ENCODE peak calls at places on chromosomes 12 and 14, in five cellular contexts. Y is lower lobe of right lung, S is left lung, Q is IMR-90, A is breast epithelium. E is an unnamed sample.

GRCh38 chr12:69096669-69097364 is 142.6 kb upstream of the CPSF6 start:
- DNase-seq in S (no peak), A (no peak), Y (no peak), Q (no peak), E (no peak)

GRCh38 chr12:17992002-17992656 is 97.9 kb downstream of the RERGL start:
- DNase-seq in S (no peak), Y (no peak), Q (peak; percentile 7), A (no peak), E (no peak)

GRCh38 chr12:10940389-10940788 is 1.3 kb upstream of the TAS2R14 start:
- DNase-seq in Y (no peak), A (no peak), Q (peak; percentile 87), S (no peak), E (no peak)

GRCh38 chr14:24232645-24233537 is at the start of gene GMPR2:
- DNase-seq in Y (no peak), S (no peak), A (no peak), Q (no peak), E (no peak)

GRCh38 chr14:42633504-42634095 is 1026.9 kb downstream of the LRFN5 start:
- DNase-seq in A (no peak), Y (no peak), S (no peak), Q (no peak), E (no peak)

GRCh38 chr14:95495093-95495492 is 21.4 kb downstream of the SYNE3 start:
- DNase-seq in S (peak; percentile 23), A (no peak), Y (no peak), Q (no peak), E (peak; percentile 4)

GRCh38 chr14:81273961-81274360 is 53.2 kb upstream of the GTF2A1 start:
- DNase-seq in Y (no peak), Q (no peak), S (no peak), A (no peak), E (no peak)

GRCh38 chr12:8948711-8949524 is 527 bp downstream of the M6PR start:
- DNase-seq in Y (no peak), S (no peak), A (no peak), Q (peak; percentile 40), E (no peak)

GRCh38 chr12:55670213-55670730 is 33.6 kb downstream of the OR10P1 start:
- DNase-seq in S (no peak), Y (no peak), A (no peak), Q (no peak), E (no peak)

GRCh38 chr12:25005376-25005775 is 56.5 kb upstream of the BCAT1 start:
- DNase-seq in Y (no peak), A (no peak), S (no peak), Q (no peak), E (no peak)

GRCh38 chr12:118063567-118064391 is 2.8 kb upstream of the WSB2 start:
- DNase-seq in Q (peak; percentile 52), Y (no peak), S (no peak), A (no peak), E (no peak)

GRCh38 chr14:100711117-100711462 is 15.6 kb upstream of the DLK1 start:
- DNase-seq in A (no peak), S (no peak), Y (no peak), Q (no peak), E (no peak)

GRCh38 chr12:110135806-110136205 is 11.6 kb downstream of the IFT81 start:
- DNase-seq in A (no peak), Y (no peak), Q (peak; percentile 44), S (no peak), E (no peak)

GRCh38 chr12:93790472-93791152 is 113.4 kb downstream of the CRADD start:
- DNase-seq in S (no peak), Y (no peak), Q (peak; percentile 89), A (no peak), E (no peak)

GRCh38 chr14:22850944-22851790 is 14.8 kb downstream of the MMP14 start:
- DNase-seq in A (peak; percentile 78), S (no peak), Q (peak; percentile 98), Y (peak; percentile 73), E (peak; percentile 98)

GRCh38 chr12:16421806-16422205 is 74.4 kb downstream of the MGST1 start:
- DNase-seq in Q (peak; percentile 38), A (no peak), S (no peak), Y (no peak), E (no peak)

GRCh38 chr14:97456958-97457357 is 659.8 kb downstream of the VRK1 start:
- DNase-seq in Q (no peak), A (no peak), S (no peak), Y (no peak), E (no peak)

GRCh38 chr14:26925876-26926584 is 328.2 kb upstream of the NOVA1 start:
- DNase-seq in S (peak; percentile 59), A (no peak), Q (no peak), Y (peak; percentile 56), E (no peak)

GRCh38 chr12:5428332-5429221 is 3.3 kb upstream of the NTF3 start:
- DNase-seq in Q (peak; percentile 75), A (no peak), Y (no peak), S (no peak), E (no peak)

GRCh38 chr14:63039800-63040380 is 5.4 kb downstream of the KCNH5 start:
- DNase-seq in A (no peak), Q (peak; percentile 84), Y (no peak), S (no peak), E (no peak)

GRCh38 chr14:89956294-89957009 is 725 bp downstream of the TDP1 start:
- DNase-seq in A (peak; percentile 60), Y (peak; percentile 71), S (peak; percentile 85), Q (peak; percentile 94), E (peak; percentile 63)

GRCh38 chr12:104680506-104680905 is 223.8 kb downstream of the CHST11 start:
- DNase-seq in S (no peak), A (no peak), Y (no peak), Q (no peak), E (no peak)

GRCh38 chr12:105927553-105927952 is 211.2 kb downstream of the NUAK1 start:
- DNase-seq in A (no peak), Y (no peak), Q (no peak), S (no peak), E (no peak)

GRCh38 chr12:73057428-73057827 is 785.3 kb downstream of the TRHDE start:
- DNase-seq in A (no peak), Q (no peak), S (no peak), Y (no peak), E (no peak)

GRCh38 chr14:79587875-79588274 is 623.4 kb downstream of the DIO2 start:
- DNase-seq in S (no peak), A (no peak), Y (no peak), Q (no peak), E (no peak)

GRCh38 chr12:71456316-71456715 is 16.7 kb downstream of the LGR5 start:
- DNase-seq in Q (no peak), A (no peak), Y (no peak), S (no peak), E (no peak)

GRCh38 chr12:53696285-53696654 is 20.4 kb upstream of the ATP5MC2 start:
- DNase-seq in Q (peak; percentile 85), Y (peak; percentile 57), A (peak; percentile 69), S (no peak), E (peak; percentile 62)

GRCh38 chr14:68284834-68285233 is 465.3 kb downstream of the RAD51B start:
- DNase-seq in S (no peak), Y (no peak), A (no peak), Q (no peak), E (peak; percentile 62)

GRCh38 chr14:68285421-68286179 is 466.0 kb downstream of the RAD51B start:
- DNase-seq in Q (no peak), Y (peak; percentile 44), S (no peak), A (no peak), E (no peak)

GRCh38 chr14:68284333-68284732 is 464.8 kb downstream of the RAD51B start:
- DNase-seq in A (no peak), Q (no peak), S (no peak), Y (no peak), E (no peak)

GRCh38 chr14:68282479-68283377 is 463.1 kb downstream of the RAD51B start:
- DNase-seq in Y (no peak), Q (no peak), A (no peak), S (no peak), E (no peak)

GRCh38 chr14:68283378-68284123 is 464.0 kb downstream of the RAD51B start:
- DNase-seq in Q (no peak), A (no peak), Y (peak; percentile 51), S (peak; percentile 72), E (peak; percentile 70)
- H3K4me1 ChIP-seq in Q (peaks cover 3% of the 10 kb centered on the region), A (no peaks in the 10 kb centered on the region), Y (peaks cover 45% of the 10 kb centered on the region), S (peaks cover 16% of the 10 kb centered on the region), E (peaks cover 9% of the 10 kb centered on the region)

DNA sequence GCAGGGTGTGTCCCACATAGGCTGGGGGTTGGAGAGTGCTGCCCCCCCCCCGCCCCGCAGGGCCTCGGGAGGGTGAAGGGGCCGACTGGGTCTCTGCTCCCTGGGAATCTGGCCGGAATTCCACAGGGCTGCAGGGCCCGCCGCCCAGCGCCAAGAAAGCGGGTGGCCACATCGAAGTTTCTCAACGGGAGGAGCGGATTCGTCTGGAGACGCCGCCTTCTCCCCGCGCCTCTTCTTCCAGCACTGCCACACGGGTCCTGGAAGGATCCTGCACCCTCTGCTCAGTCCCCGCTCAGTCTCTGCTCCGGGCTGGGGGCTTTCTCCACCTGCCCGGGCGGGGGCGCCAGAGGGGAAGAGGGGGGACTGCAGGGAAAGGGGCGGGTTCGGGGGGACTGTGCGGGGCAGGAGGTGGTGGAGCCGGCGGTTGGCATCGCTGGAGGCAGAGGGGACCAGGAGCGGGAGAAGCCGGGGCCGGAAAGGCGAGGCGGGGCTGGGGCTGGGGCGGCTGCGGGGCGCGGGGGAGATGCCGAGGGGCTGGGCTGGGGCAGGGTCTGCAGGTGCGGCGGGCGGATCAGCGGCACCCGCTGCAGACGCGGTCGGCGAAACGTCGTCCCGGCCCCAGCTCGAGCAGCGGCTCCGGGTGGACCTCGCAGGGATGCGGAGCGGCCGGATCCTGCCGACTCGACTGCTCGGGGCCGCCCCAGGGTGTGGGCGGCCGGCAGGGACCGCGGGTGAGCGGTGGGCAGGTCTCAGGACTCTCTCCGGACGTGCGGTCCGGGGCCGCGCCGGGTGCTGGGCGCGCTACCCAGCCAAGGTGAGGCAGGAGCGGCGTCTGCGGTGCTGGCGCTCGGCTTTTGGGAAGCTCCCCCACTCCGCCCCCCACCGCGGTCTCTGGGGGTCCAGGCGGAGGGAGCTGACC is 811.4 kb upstream of the TMEM132C start:
- DNase-seq in S (no peak), Q (no peak), A (no peak), Y (no peak), E (no peak)
- H3K4me3 ChIP-seq in S (no peak overlapping the region), Q (no peak overlapping the region), A (no peak overlapping the region), Y (no peak overlapping the region), E (peak overlapping the region; percentile 23)

DNA sequence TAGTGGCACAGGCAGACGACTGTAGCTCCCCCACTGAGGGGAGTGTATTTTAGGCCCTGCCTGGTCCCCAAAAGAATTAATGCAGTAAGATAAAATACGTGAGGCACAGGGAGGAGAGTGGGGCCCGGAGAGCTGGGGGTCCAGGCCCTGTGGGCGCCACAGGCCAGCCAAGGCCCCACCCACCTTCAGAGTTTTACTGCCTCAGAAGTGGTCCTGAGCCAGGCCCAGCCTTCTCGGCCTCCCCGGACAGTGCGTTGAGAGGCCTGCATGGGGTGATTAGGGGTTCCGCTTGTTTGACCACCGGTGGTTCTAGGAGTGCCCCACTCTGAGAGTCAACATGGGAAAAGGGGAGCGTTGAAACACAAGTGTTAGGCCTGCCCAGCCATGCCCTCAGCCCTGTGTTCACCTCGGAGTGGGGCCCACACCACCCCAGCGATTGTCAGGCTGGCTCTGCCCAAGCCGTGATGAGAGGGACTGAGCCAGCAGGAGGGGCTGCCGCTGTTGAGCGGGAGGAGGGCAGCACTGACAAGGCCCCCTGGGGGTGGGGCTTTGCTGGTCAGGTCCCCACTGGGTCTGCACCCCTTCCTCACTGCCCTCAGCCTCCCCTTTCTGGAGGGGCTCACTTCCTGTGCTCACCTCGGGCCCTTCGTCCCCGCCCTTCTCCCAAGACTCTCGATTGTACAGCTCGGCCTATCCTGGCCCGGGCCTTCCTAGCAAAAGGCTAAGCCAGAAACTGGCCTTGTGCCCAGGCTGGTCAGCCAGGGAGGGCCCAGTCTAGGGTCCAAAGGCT is 4.8 kb downstream of the CKB start:
- DNase-seq in Q (no peak), A (no peak), Y (peak; percentile 54), S (no peak), E (peak; percentile 67)
- H3K27ac ChIP-seq in Q (peak overlapping the region; percentile 6), A (peak overlapping the region; percentile 53), Y (peak overlapping the region; percentile 68), S (peak overlapping the region; percentile 23), E (peak overlapping the region; percentile 18)

GRCh38 chr12:45235087-45236025 is 19.5 kb downstream of the ANO6 start:
- DNase-seq in Y (peak; percentile 49), S (no peak), A (peak; percentile 70), Q (peak; percentile 69), E (peak; percentile 46)
- H3K4me1 ChIP-seq in Y (peaks cover 54% of the 10 kb centered on the region), S (peaks cover 39% of the 10 kb centered on the region), A (peaks cover 7% of the 10 kb centered on the region), Q (peaks cover 19% of the 10 kb centered on the region), E (peaks cover 14% of the 10 kb centered on the region)

E was measured in right cardiac atrium.